ENCODE peak calls at places on chromosomes 1 and 21, in nine cellular contexts. H, U, J, A, F, N, Z, I and P are unnamed samples.

GRCh38 chr1:197686702-197687355 is 88.5 kb downstream of the DENND1B start:
- DNase-seq in H (no peak), U (no peak), J (no peak), A (no peak), F (no peak), N (no peak), Z (no peak), I (no peak), P (no peak)

GRCh38 chr1:240571782-240572181 is 40.2 kb downstream of the GREM2 start:
- DNase-seq in H (no peak), U (no peak), J (no peak), A (no peak), F (no peak), N (no peak), Z (no peak), I (no peak), P (no peak)

GRCh38 chr1:206905295-206906164 is 8.3 kb downstream of the IL24 start:
- DNase-seq in H (peak; percentile 92), U (peak; percentile 71), J (peak; percentile 88), A (peak; percentile 88), F (no peak), N (peak; percentile 70), Z (peak; percentile 93), I (no peak), P (peak; percentile 91)

GRCh38 chr1:212366901-212367300 is 47.8 kb downstream of the PACC1 start:
- DNase-seq in H (peak; percentile 68), U (no peak), J (peak; percentile 13), A (peak; percentile 35), F (no peak), N (no peak), Z (peak; percentile 13), I (no peak), P (peak; percentile 16)

GRCh38 chr1:58524353-58524945 is 22.1 kb downstream of the OMA1 start:
- DNase-seq in H (peak; percentile 28), U (no peak), J (no peak), A (no peak), F (no peak), N (no peak), Z (no peak), I (no peak), P (peak; percentile 33)

GRCh38 chr1:248850124-248850523 is 8.8 kb downstream of the ZNF692 start:
- DNase-seq in H (no peak), U (no peak), J (no peak), A (no peak), F (no peak), N (no peak), Z (no peak), I (no peak), P (no peak)

GRCh38 chr1:74324684-74325448 is 89.7 kb downstream of the TNNI3K start:
- DNase-seq in H (no peak), U (no peak), J (no peak), A (no peak), F (no peak), N (no peak), Z (no peak), I (no peak), P (no peak)

GRCh38 chr1:174704300-174704699 is 256.5 kb downstream of the GPR52 start:
- DNase-seq in H (no peak), U (no peak), J (no peak), A (no peak), F (no peak), N (no peak), Z (no peak), I (no peak), P (no peak)

GRCh38 chr1:47189844-47190562 is at the start of gene PDZK1IP1:
- DNase-seq in H (peak; percentile 91), U (peak; percentile 67), J (no peak), A (peak; percentile 31), F (no peak), N (no peak), Z (peak; percentile 41), I (peak; percentile 89), P (peak; percentile 42)

GRCh38 chr21:37198989-37199924 is 67.9 kb downstream of the VPS26C start:
- DNase-seq in H (peak; percentile 17), U (no peak), J (no peak), A (peak; percentile 78), F (no peak), N (no peak), Z (peak; percentile 89), I (no peak), P (peak; percentile 82)

GRCh38 chr21:42160111-42160949 is 58.6 kb upstream of the ABCG1 start:
- DNase-seq in H (no peak), U (no peak), J (no peak), A (no peak), F (no peak), N (no peak), Z (no peak), I (no peak), P (no peak)

GRCh38 chr1:201999625-202000238 is 10.7 kb upstream of the ELF3 start:
- DNase-seq in H (peak; percentile 51), U (peak; percentile 89), J (no peak), A (no peak), F (no peak), N (peak; percentile 59), Z (peak; percentile 43), I (no peak), P (peak; percentile 58)

GRCh38 chr1:226638608-226639007 is 90.0 kb downstream of the STUM start:
- DNase-seq in H (no peak), U (no peak), J (no peak), A (no peak), F (no peak), N (no peak), Z (no peak), I (peak; percentile 33), P (no peak)

GRCh38 chr1:197980457-197980856 is 63.3 kb downstream of the LHX9 start:
- DNase-seq in H (no peak), U (no peak), J (no peak), A (no peak), F (no peak), N (no peak), Z (no peak), I (no peak), P (no peak)

GRCh38 chr1:159282118-159282517 is 20.0 kb upstream of the FCER1A start:
- DNase-seq in H (no peak), U (peak; percentile 55), J (no peak), A (no peak), F (no peak), N (no peak), Z (no peak), I (no peak), P (no peak)

GRCh38 chr21:31732891-31733520 is 1.1 kb upstream of the SCAF4 start:
- DNase-seq in H (no peak), U (peak; percentile 5), J (no peak), A (no peak), F (no peak), N (peak; percentile 60), Z (no peak), I (no peak), P (peak; percentile 61)

GRCh38 chr1:194295690-194296089 is 1109.3 kb upstream of the B3GALT2 start:
- DNase-seq in H (no peak), U (peak; percentile 13), J (no peak), A (peak; percentile 40), F (peak; percentile 36), N (peak; percentile 83), Z (peak; percentile 38), I (no peak), P (peak; percentile 42)
- TF ChIP-seq CTCF in H (no peak), U (peak; percentile 55), J (no peak), A (peak; percentile 72), F (peak; percentile 62), N (peak; percentile 92), Z (peak; percentile 76), I (peak; percentile 56), P (peak; percentile 36)

DNA sequence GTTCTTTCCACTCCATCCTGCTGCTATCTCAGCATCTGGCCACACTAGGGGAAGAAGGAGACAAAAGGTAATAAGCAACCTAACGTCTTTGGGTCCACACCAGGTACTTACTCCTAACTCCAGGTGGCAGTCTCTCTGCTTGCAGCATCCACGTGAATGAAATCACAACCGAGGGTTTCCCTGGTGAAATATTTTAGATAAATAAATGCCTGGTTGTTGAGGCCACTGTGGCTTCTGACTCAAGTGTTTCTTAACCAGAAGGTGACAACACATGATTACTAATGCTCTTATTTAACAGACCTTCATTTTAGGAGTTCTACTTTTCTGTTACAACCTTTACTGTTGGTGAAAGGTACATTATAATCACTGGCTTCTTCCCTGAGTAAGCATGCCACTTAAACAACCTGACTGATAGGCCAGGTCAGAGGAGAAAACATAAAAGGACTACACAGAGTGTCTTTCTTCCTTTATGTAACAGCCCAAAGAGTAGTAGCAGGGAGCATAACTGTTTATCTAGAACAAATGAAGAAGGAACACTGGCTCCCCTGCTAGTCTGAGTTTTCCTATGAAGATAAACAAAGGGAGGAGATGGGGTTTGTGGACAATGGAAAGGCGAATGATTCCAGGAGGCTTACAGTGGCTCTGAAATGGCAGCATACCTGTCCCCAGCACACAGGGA is 59.9 kb downstream of the SYT6 start:
- DNase-seq in H (no peak), U (no peak), J (peak; percentile 7), A (peak; percentile 22), F (no peak), N (peak; percentile 12), Z (peak; percentile 73), I (no peak), P (peak; percentile 28)
- TF ChIP-seq CTCF in H (no peak), U (no peak), J (no peak), A (peak; percentile 43), F (no peak), N (peak; percentile 43), Z (peak; percentile 66), I (no peak), P (no peak)

DNA sequence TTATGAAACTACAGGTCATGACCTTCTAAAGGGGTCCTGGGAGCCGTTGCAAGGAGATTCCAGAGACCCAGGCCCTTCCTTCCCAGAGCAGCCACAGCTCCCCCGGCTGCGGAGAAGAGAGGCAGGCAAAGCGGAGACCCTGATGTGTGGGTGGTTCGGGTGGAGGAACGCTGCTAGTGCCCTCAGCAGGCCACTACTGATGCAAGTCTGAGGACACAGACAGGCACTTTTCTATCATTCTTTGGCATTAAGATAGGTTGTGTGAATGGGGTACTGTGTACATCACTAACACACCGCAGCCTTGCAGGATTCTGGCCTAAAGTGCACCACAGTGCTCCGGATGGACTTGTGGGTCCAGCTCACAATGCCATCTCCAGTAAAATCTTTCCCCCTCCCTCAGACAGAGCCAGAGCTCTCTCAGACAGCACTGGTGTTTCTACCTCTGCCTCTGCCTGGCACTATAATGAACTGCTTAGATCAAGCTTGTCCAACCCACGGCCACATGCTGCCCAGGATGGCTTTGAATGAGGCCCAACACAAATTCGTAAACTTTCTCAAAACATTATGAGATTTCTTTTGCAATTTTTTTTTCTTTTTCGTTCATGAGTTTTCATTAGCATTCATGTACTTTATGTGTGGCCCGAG is 121.4 kb downstream of the TGFBR3 start:
- DNase-seq in H (no peak), U (no peak), J (no peak), A (no peak), F (peak; percentile 15), N (no peak), Z (no peak), I (no peak), P (no peak)
- TF ChIP-seq CTCF in H (no peak), U (no peak), J (no peak), A (peak; percentile 29), F (no peak), N (no peak), Z (no peak), I (no peak), P (no peak)

GRCh38 chr1:22976461-22977243 is 4.0 kb upstream of the LACTBL1 start:
- DNase-seq in H (peak; percentile 87), U (peak; percentile 78), J (peak; percentile 67), A (peak; percentile 83), F (peak; percentile 75), N (peak; percentile 78), Z (peak; percentile 73), I (peak; percentile 59), P (peak; percentile 86)
- TF ChIP-seq CTCF in H (peak; percentile 80), U (peak; percentile 91), J (peak; percentile 89), A (peak; percentile 87), F (peak; percentile 67), N (peak; percentile 95), Z (peak; percentile 82), I (peak; percentile 62), P (peak; percentile 81)

GRCh38 chr1:87450615-87451209 is 122.0 kb downstream of the LMO4 start:
- DNase-seq in H (no peak), U (no peak), J (no peak), A (no peak), F (no peak), N (peak; percentile 31), Z (no peak), I (no peak), P (no peak)
- TF ChIP-seq CTCF in H (no peak), U (no peak), J (no peak), A (no peak), F (no peak), N (peak; percentile 49), Z (no peak), I (no peak), P (no peak)